ENCODE peak calls at places on chromosomes 1 and 21, in six cellular contexts. One of them, this sample, is unnamed.

GRCh38 chr1:119827010-119827409 is 15.8 kb upstream of the REG4 start:
- DNase-seq in effector memory CD8-positive, alpha-beta T cell: no peak
- DNase-seq in right atrium auricular region: no peak
- DNase-seq in activated naive CD8-positive, alpha-beta T cell treated with anti-CD3 and anti-CD28 coated beads for 36 hours: no peak
- DNase-seq in right lobe of liver: no peak
- DNase-seq in endothelial cell: no peak
- DNase-seq in this sample: peak

GRCh38 chr1:246212013-246212412 is 295.1 kb downstream of the SMYD3 start:
- DNase-seq in effector memory CD8-positive, alpha-beta T cell: no peak
- DNase-seq in right atrium auricular region: no peak
- DNase-seq in activated naive CD8-positive, alpha-beta T cell treated with anti-CD3 and anti-CD28 coated beads for 36 hours: no peak
- DNase-seq in right lobe of liver: no peak
- DNase-seq in endothelial cell: no peak
- DNase-seq in this sample: no peak

GRCh38 chr1:204285438-204286322 is 71.9 kb upstream of the GOLT1A start:
- DNase-seq in effector memory CD8-positive, alpha-beta T cell: no peak
- DNase-seq in right atrium auricular region: no peak
- DNase-seq in activated naive CD8-positive, alpha-beta T cell treated with anti-CD3 and anti-CD28 coated beads for 36 hours: no peak
- DNase-seq in right lobe of liver: no peak
- DNase-seq in endothelial cell: no peak
- DNase-seq in this sample: no peak

GRCh38 chr1:152866321-152866720 is 6.5 kb downstream of the LCE7A start:
- DNase-seq in effector memory CD8-positive, alpha-beta T cell: no peak
- DNase-seq in right atrium auricular region: no peak
- DNase-seq in activated naive CD8-positive, alpha-beta T cell treated with anti-CD3 and anti-CD28 coated beads for 36 hours: no peak
- DNase-seq in right lobe of liver: no peak
- DNase-seq in endothelial cell: no peak
- DNase-seq in this sample: no peak

GRCh38 chr21:38995071-38995669 is 188.1 kb downstream of the PSMG1 start:
- DNase-seq in effector memory CD8-positive, alpha-beta T cell: no peak
- DNase-seq in right atrium auricular region: no peak
- DNase-seq in activated naive CD8-positive, alpha-beta T cell treated with anti-CD3 and anti-CD28 coated beads for 36 hours: no peak
- DNase-seq in right lobe of liver: no peak
- DNase-seq in endothelial cell: no peak
- DNase-seq in this sample: no peak

GRCh38 chr21:46129846-46130651 is 25.3 kb downstream of the FTCD start:
- DNase-seq in effector memory CD8-positive, alpha-beta T cell: no peak
- DNase-seq in right atrium auricular region: no peak
- DNase-seq in activated naive CD8-positive, alpha-beta T cell treated with anti-CD3 and anti-CD28 coated beads for 36 hours: no peak
- DNase-seq in right lobe of liver: peak
- DNase-seq in endothelial cell: no peak
- DNase-seq in this sample: no peak

GRCh38 chr1:22174446-22174845 is 31.5 kb upstream of the WNT4 start:
- DNase-seq in effector memory CD8-positive, alpha-beta T cell: no peak
- DNase-seq in right atrium auricular region: no peak
- DNase-seq in activated naive CD8-positive, alpha-beta T cell treated with anti-CD3 and anti-CD28 coated beads for 36 hours: no peak
- DNase-seq in right lobe of liver: no peak
- DNase-seq in endothelial cell: no peak
- DNase-seq in this sample: no peak

GRCh38 chr1:156652992-156653355 is 11.1 kb downstream of the BCAN start:
- DNase-seq in effector memory CD8-positive, alpha-beta T cell: no peak
- DNase-seq in right atrium auricular region: no peak
- DNase-seq in activated naive CD8-positive, alpha-beta T cell treated with anti-CD3 and anti-CD28 coated beads for 36 hours: no peak
- DNase-seq in right lobe of liver: no peak
- DNase-seq in endothelial cell: no peak
- DNase-seq in this sample: no peak

GRCh38 chr1:1343811-1344421 is 5.3 kb downstream of the DVL1 start:
- DNase-seq in effector memory CD8-positive, alpha-beta T cell: no peak
- DNase-seq in right atrium auricular region: no peak
- DNase-seq in activated naive CD8-positive, alpha-beta T cell treated with anti-CD3 and anti-CD28 coated beads for 36 hours: no peak
- DNase-seq in right lobe of liver: peak
- DNase-seq in endothelial cell: no peak
- DNase-seq in this sample: no peak

GRCh38 chr1:111506561-111506960 is 3.1 kb upstream of the ADORA3 start:
- DNase-seq in effector memory CD8-positive, alpha-beta T cell: no peak
- DNase-seq in right atrium auricular region: no peak
- DNase-seq in activated naive CD8-positive, alpha-beta T cell treated with anti-CD3 and anti-CD28 coated beads for 36 hours: no peak
- DNase-seq in right lobe of liver: no peak
- DNase-seq in endothelial cell: no peak
- DNase-seq in this sample: no peak

GRCh38 chr1:164576311-164577271 is 17.6 kb downstream of the PBX1 start:
- DNase-seq in effector memory CD8-positive, alpha-beta T cell: no peak
- DNase-seq in right atrium auricular region: no peak
- DNase-seq in activated naive CD8-positive, alpha-beta T cell treated with anti-CD3 and anti-CD28 coated beads for 36 hours: no peak
- DNase-seq in right lobe of liver: no peak
- DNase-seq in endothelial cell: peak
- DNase-seq in this sample: no peak

GRCh38 chr1:7117265-7117598 is 332.0 kb downstream of the CAMTA1 start:
- DNase-seq in effector memory CD8-positive, alpha-beta T cell: no peak
- DNase-seq in right atrium auricular region: no peak
- DNase-seq in activated naive CD8-positive, alpha-beta T cell treated with anti-CD3 and anti-CD28 coated beads for 36 hours: no peak
- DNase-seq in right lobe of liver: no peak
- DNase-seq in endothelial cell: no peak
- DNase-seq in this sample: no peak

GRCh38 chr21:41597227-41597626 is 89.3 kb upstream of the TMPRSS2 start:
- DNase-seq in effector memory CD8-positive, alpha-beta T cell: no peak
- DNase-seq in right atrium auricular region: no peak
- DNase-seq in activated naive CD8-positive, alpha-beta T cell treated with anti-CD3 and anti-CD28 coated beads for 36 hours: no peak
- DNase-seq in right lobe of liver: no peak
- DNase-seq in endothelial cell: no peak
- DNase-seq in this sample: no peak

GRCh38 chr1:64692911-64693310 is 52.0 kb upstream of the RAVER2 start:
- DNase-seq in effector memory CD8-positive, alpha-beta T cell: no peak
- DNase-seq in right atrium auricular region: no peak
- DNase-seq in activated naive CD8-positive, alpha-beta T cell treated with anti-CD3 and anti-CD28 coated beads for 36 hours: no peak
- DNase-seq in right lobe of liver: no peak
- DNase-seq in endothelial cell: no peak
- DNase-seq in this sample: no peak

GRCh38 chr1:86155807-86156561 is 588 bp downstream of the COL24A1 start:
- DNase-seq in effector memory CD8-positive, alpha-beta T cell: no peak
- DNase-seq in right atrium auricular region: peak
- DNase-seq in activated naive CD8-positive, alpha-beta T cell treated with anti-CD3 and anti-CD28 coated beads for 36 hours: no peak
- DNase-seq in right lobe of liver: peak
- DNase-seq in endothelial cell: peak
- DNase-seq in this sample: peak

GRCh38 chr1:25757151-25757845 is 42.7 kb upstream of the SELENON start:
- DNase-seq in effector memory CD8-positive, alpha-beta T cell: no peak
- DNase-seq in right atrium auricular region: no peak
- DNase-seq in activated naive CD8-positive, alpha-beta T cell treated with anti-CD3 and anti-CD28 coated beads for 36 hours: no peak
- DNase-seq in right lobe of liver: no peak
- DNase-seq in endothelial cell: no peak
- DNase-seq in this sample: peak

GRCh38 chr1:30111431-30111830 is 612.0 kb downstream of the MATN1 start:
- DNase-seq in effector memory CD8-positive, alpha-beta T cell: no peak
- DNase-seq in right atrium auricular region: no peak
- DNase-seq in activated naive CD8-positive, alpha-beta T cell treated with anti-CD3 and anti-CD28 coated beads for 36 hours: peak
- DNase-seq in right lobe of liver: peak
- DNase-seq in endothelial cell: peak
- DNase-seq in this sample: peak

GRCh38 chr1:228004331-228004871 is 2.4 kb upstream of the WNT3A start:
- DNase-seq in effector memory CD8-positive, alpha-beta T cell: no peak
- DNase-seq in right atrium auricular region: peak
- DNase-seq in activated naive CD8-positive, alpha-beta T cell treated with anti-CD3 and anti-CD28 coated beads for 36 hours: no peak
- DNase-seq in right lobe of liver: peak
- DNase-seq in endothelial cell: no peak
- DNase-seq in this sample: no peak

GRCh38 chr1:61434276-61434675 is 290.7 kb downstream of the TM2D1 start:
- DNase-seq in effector memory CD8-positive, alpha-beta T cell: no peak
- DNase-seq in right atrium auricular region: no peak
- DNase-seq in activated naive CD8-positive, alpha-beta T cell treated with anti-CD3 and anti-CD28 coated beads for 36 hours: no peak
- DNase-seq in right lobe of liver: no peak
- DNase-seq in endothelial cell: no peak
- DNase-seq in this sample: no peak

GRCh38 chr1:78274814-78275213 is 216.0 kb upstream of the PTGFR start:
- DNase-seq in effector memory CD8-positive, alpha-beta T cell: no peak
- DNase-seq in right atrium auricular region: no peak
- DNase-seq in activated naive CD8-positive, alpha-beta T cell treated with anti-CD3 and anti-CD28 coated beads for 36 hours: no peak
- DNase-seq in right lobe of liver: no peak
- DNase-seq in endothelial cell: no peak
- DNase-seq in this sample: no peak

This sample was measured in SJCRH30.